ENCODE peak calls at places on chromosomes 2 and 18, in four cellular contexts. I is astrocyte of the cerebellum; E is stimulated activated CD4-positive, alpha-beta T cell treated with anti-CD3 and anti-CD28 coated beads, TNF-alpha, amount 100 ng/mL, for 1 hour; K is stimulated activated CD8-positive, alpha-beta memory T cell treated with anti-CD3 and anti-CD28 coated beads, Interleukin-15, amount 100 ng/mL, for 1 hour. H is an unnamed sample.

GRCh38 chr2:118969025-118969733 is 27.2 kb downstream of the MARCO start:
- DNase-seq in I (no peak), E (no peak), K (no peak), H (no peak)

GRCh38 chr2:27573452-27573851 is 9.4 kb upstream of the ZNF512 start:
- DNase-seq in I (peak), E (no peak), K (no peak), H (no peak)

GRCh38 chr2:45612741-45613140 is 1.7 kb upstream of the SRBD1 start:
- DNase-seq in I (no peak), E (no peak), K (no peak), H (no peak)

GRCh38 chr2:30790879-30791278 is 16.4 kb downstream of the CAPN13 start:
- DNase-seq in I (no peak), E (no peak), K (no peak), H (no peak)

GRCh38 chr2:28633739-28634138 is 117.9 kb upstream of the PPP1CB start:
- DNase-seq in I (peak), E (no peak), K (no peak), H (peak)

GRCh38 chr18:27413495-27414401 is 228.6 kb upstream of the CHST9 start:
- DNase-seq in I (peak), E (no peak), K (no peak), H (no peak)

GRCh38 chr18:27921904-27922541 is 254.9 kb downstream of the CDH2 start:
- DNase-seq in I (peak), E (no peak), K (no peak), H (peak)

GRCh38 chr2:30680121-30680520 is 127.1 kb downstream of the CAPN13 start:
- DNase-seq in I (no peak), E (no peak), K (no peak), H (no peak)

GRCh38 chr2:67503066-67503795 is 106.1 kb downstream of the ETAA1 start:
- DNase-seq in I (no peak), E (no peak), K (no peak), H (peak)

GRCh38 chr2:212173771-212174510 is 364.7 kb downstream of the ERBB4 start:
- DNase-seq in I (no peak), E (no peak), K (no peak), H (no peak)

GRCh38 chr18:74283646-74284045 is 8.1 kb downstream of the CYB5A start:
- DNase-seq in I (no peak), E (no peak), K (no peak), H (no peak)

H was measured in osteoblast.